ENCODE peak calls at places on chromosomes 12 and 14, in four cellular contexts. One of them, this sample, is unnamed.

GRCh38 chr14:58488550-58488949 is 61.0 kb downstream of the KIAA0586 start:
- DNase-seq in activated CD4-positive, alpha-beta T cell treated with anti-CD3 and anti-CD28 coated beads for 48 hours: peak
- DNase-seq in activated T-cell treated with anti-CD3 and anti-CD28 coated beads for 1 hour: no peak
- DNase-seq in astrocyte of the spinal cord: peak
- DNase-seq in this sample: peak

GRCh38 chr12:71164166-71164876 is 6.5 kb upstream of the TSPAN8 start:
- DNase-seq in activated CD4-positive, alpha-beta T cell treated with anti-CD3 and anti-CD28 coated beads for 48 hours: no peak
- DNase-seq in activated T-cell treated with anti-CD3 and anti-CD28 coated beads for 1 hour: no peak
- DNase-seq in astrocyte of the spinal cord: no peak
- DNase-seq in this sample: no peak

GRCh38 chr12:25949343-25949742 is 9.1 kb upstream of the RASSF8 start:
- DNase-seq in astrocyte of the spinal cord: no peak
- DNase-seq in activated T-cell treated with anti-CD3 and anti-CD28 coated beads for 1 hour: no peak
- DNase-seq in activated CD4-positive, alpha-beta T cell treated with anti-CD3 and anti-CD28 coated beads for 48 hours: no peak
- DNase-seq in this sample: no peak

GRCh38 chr12:111033281-111034147 is 113.1 kb upstream of the MYL2 start:
- DNase-seq in astrocyte of the spinal cord: no peak
- DNase-seq in activated CD4-positive, alpha-beta T cell treated with anti-CD3 and anti-CD28 coated beads for 48 hours: peak
- DNase-seq in activated T-cell treated with anti-CD3 and anti-CD28 coated beads for 1 hour: no peak
- DNase-seq in this sample: no peak

GRCh38 chr12:101925352-101925751 is 48.0 kb downstream of the DRAM1 start:
- DNase-seq in activated T-cell treated with anti-CD3 and anti-CD28 coated beads for 1 hour: no peak
- DNase-seq in activated CD4-positive, alpha-beta T cell treated with anti-CD3 and anti-CD28 coated beads for 48 hours: no peak
- DNase-seq in astrocyte of the spinal cord: peak
- DNase-seq in this sample: peak

GRCh38 chr12:118164798-118165486 is 29.0 kb downstream of the PEBP1 start:
- DNase-seq in astrocyte of the spinal cord: peak
- DNase-seq in activated T-cell treated with anti-CD3 and anti-CD28 coated beads for 1 hour: no peak
- DNase-seq in activated CD4-positive, alpha-beta T cell treated with anti-CD3 and anti-CD28 coated beads for 48 hours: peak
- DNase-seq in this sample: peak

GRCh38 chr14:61558271-61558670 is 137.0 kb upstream of the HIF1A start:
- DNase-seq in astrocyte of the spinal cord: peak
- DNase-seq in activated CD4-positive, alpha-beta T cell treated with anti-CD3 and anti-CD28 coated beads for 48 hours: no peak
- DNase-seq in activated T-cell treated with anti-CD3 and anti-CD28 coated beads for 1 hour: no peak
- DNase-seq in this sample: peak

GRCh38 chr14:66619952-66620351 is 112.0 kb downstream of the GPHN start:
- DNase-seq in astrocyte of the spinal cord: no peak
- DNase-seq in activated CD4-positive, alpha-beta T cell treated with anti-CD3 and anti-CD28 coated beads for 48 hours: no peak
- DNase-seq in activated T-cell treated with anti-CD3 and anti-CD28 coated beads for 1 hour: no peak
- DNase-seq in this sample: no peak

GRCh38 chr12:59858508-59858907 is 262.7 kb downstream of the SLC16A7 start:
- DNase-seq in activated T-cell treated with anti-CD3 and anti-CD28 coated beads for 1 hour: no peak
- DNase-seq in activated CD4-positive, alpha-beta T cell treated with anti-CD3 and anti-CD28 coated beads for 48 hours: no peak
- DNase-seq in astrocyte of the spinal cord: no peak
- DNase-seq in this sample: no peak

GRCh38 chr12:45685680-45686079 is 43.8 kb upstream of the ARID2 start:
- DNase-seq in astrocyte of the spinal cord: no peak
- DNase-seq in activated CD4-positive, alpha-beta T cell treated with anti-CD3 and anti-CD28 coated beads for 48 hours: no peak
- DNase-seq in activated T-cell treated with anti-CD3 and anti-CD28 coated beads for 1 hour: no peak
- DNase-seq in this sample: no peak

GRCh38 chr14:70707138-70708038 is 65.7 kb downstream of the TTC9 start:
- DNase-seq in activated T-cell treated with anti-CD3 and anti-CD28 coated beads for 1 hour: no peak
- DNase-seq in activated CD4-positive, alpha-beta T cell treated with anti-CD3 and anti-CD28 coated beads for 48 hours: peak
- DNase-seq in astrocyte of the spinal cord: peak
- DNase-seq in this sample: peak

GRCh38 chr12:58981961-58982360 is 61.7 kb upstream of the LRIG3 start:
- DNase-seq in activated T-cell treated with anti-CD3 and anti-CD28 coated beads for 1 hour: no peak
- DNase-seq in activated CD4-positive, alpha-beta T cell treated with anti-CD3 and anti-CD28 coated beads for 48 hours: no peak
- DNase-seq in astrocyte of the spinal cord: no peak
- DNase-seq in this sample: no peak

GRCh38 chr14:73468808-73469386 is 10.6 kb upstream of the NUMB start:
- DNase-seq in astrocyte of the spinal cord: no peak
- DNase-seq in activated CD4-positive, alpha-beta T cell treated with anti-CD3 and anti-CD28 coated beads for 48 hours: no peak
- DNase-seq in activated T-cell treated with anti-CD3 and anti-CD28 coated beads for 1 hour: no peak
- DNase-seq in this sample: no peak

GRCh38 chr14:30822080-30822571 is 52.2 kb upstream of the COCH start:
- DNase-seq in activated T-cell treated with anti-CD3 and anti-CD28 coated beads for 1 hour: no peak
- DNase-seq in astrocyte of the spinal cord: no peak
- DNase-seq in activated CD4-positive, alpha-beta T cell treated with anti-CD3 and anti-CD28 coated beads for 48 hours: no peak
- DNase-seq in this sample: no peak

GRCh38 chr12:114405449-114406271 is at the start of gene TBX5:
- DNase-seq in activated CD4-positive, alpha-beta T cell treated with anti-CD3 and anti-CD28 coated beads for 48 hours: no peak
- DNase-seq in astrocyte of the spinal cord: no peak
- DNase-seq in activated T-cell treated with anti-CD3 and anti-CD28 coated beads for 1 hour: no peak
- DNase-seq in this sample: no peak

GRCh38 chr14:75861161-75861621 is 120.6 kb downstream of the TGFB3 start:
- DNase-seq in activated T-cell treated with anti-CD3 and anti-CD28 coated beads for 1 hour: no peak
- DNase-seq in activated CD4-positive, alpha-beta T cell treated with anti-CD3 and anti-CD28 coated beads for 48 hours: no peak
- DNase-seq in astrocyte of the spinal cord: peak
- DNase-seq in this sample: peak

GRCh38 chr12:94150483-94151225 is 2.3 kb downstream of the PLXNC1 start:
- DNase-seq in astrocyte of the spinal cord: no peak
- DNase-seq in activated CD4-positive, alpha-beta T cell treated with anti-CD3 and anti-CD28 coated beads for 48 hours: peak
- DNase-seq in activated T-cell treated with anti-CD3 and anti-CD28 coated beads for 1 hour: peak
- DNase-seq in this sample: no peak

GRCh38 chr14:100872241-100872640 is 31.3 kb downstream of the RTL1 start:
- DNase-seq in activated T-cell treated with anti-CD3 and anti-CD28 coated beads for 1 hour: no peak
- DNase-seq in astrocyte of the spinal cord: peak
- DNase-seq in activated CD4-positive, alpha-beta T cell treated with anti-CD3 and anti-CD28 coated beads for 48 hours: no peak
- DNase-seq in this sample: peak